ENCODE peak calls at places on chromosome 14, in four cellular contexts. One of them, this sample, is unnamed.

GRCh38 chr14:52366796-52367315 is 52.7 kb downstream of the PTGER2 start:
- DNase-seq in HepG2: no peak
- DNase-seq in GM12878: no peak
- DNase-seq in K562: no peak
- DNase-seq in this sample: no peak

GRCh38 chr14:89537911-89538310 is 120.9 kb upstream of the FOXN3 start:
- DNase-seq in HepG2: no peak
- DNase-seq in GM12878: no peak
- DNase-seq in K562: no peak
- DNase-seq in this sample: no peak

GRCh38 chr14:36524874-36525745 is 5.1 kb upstream of the NKX2-1 start:
- DNase-seq in HepG2: peak
- DNase-seq in GM12878: no peak
- DNase-seq in K562: peak
- DNase-seq in this sample: peak

GRCh38 chr14:45048385-45048784 is 35.5 kb upstream of the PRPF39 start:
- DNase-seq in HepG2: no peak
- DNase-seq in GM12878: no peak
- DNase-seq in K562: no peak
- DNase-seq in this sample: no peak

GRCh38 chr14:21352587-21352986 is 31.2 kb downstream of the SUPT16H start:
- DNase-seq in HepG2: no peak
- DNase-seq in GM12878: no peak
- DNase-seq in K562: no peak
- DNase-seq in this sample: no peak

GRCh38 chr14:57575482-57575881 is 81.8 kb upstream of the CCDC198 start:
- DNase-seq in HepG2: no peak
- DNase-seq in GM12878: no peak
- DNase-seq in K562: no peak
- DNase-seq in this sample: no peak

GRCh38 chr14:65482769-65483438 is 70.4 kb downstream of the FUT8 start:
- DNase-seq in HepG2: no peak
- DNase-seq in GM12878: no peak
- DNase-seq in K562: no peak
- DNase-seq in this sample: no peak

GRCh38 chr14:53517276-53517960 is 364.3 kb upstream of the DDHD1 start:
- DNase-seq in HepG2: no peak
- DNase-seq in GM12878: no peak
- DNase-seq in K562: no peak
- DNase-seq in this sample: no peak

GRCh38 chr14:106185837-106186233 is 659.5 kb downstream of the TMEM121 start:
- DNase-seq in HepG2: no peak
- DNase-seq in GM12878: no peak
- DNase-seq in K562: no peak
- DNase-seq in this sample: no peak

GRCh38 chr14:76904100-76904739 is 78.0 kb downstream of the LRRC74A start:
- DNase-seq in HepG2: no peak
- DNase-seq in GM12878: no peak
- DNase-seq in K562: no peak
- DNase-seq in this sample: peak

GRCh38 chr14:22418631-22419030 is 170.4 kb downstream of the DAD1 start:
- DNase-seq in HepG2: no peak
- DNase-seq in GM12878: peak
- DNase-seq in K562: no peak
- DNase-seq in this sample: peak

GRCh38 chr14:67411375-67411774 is 590 bp downstream of the PLEK2 start:
- DNase-seq in HepG2: no peak
- DNase-seq in GM12878: no peak
- DNase-seq in K562: no peak
- DNase-seq in this sample: no peak

GRCh38 chr14:67815573-67816235 is 686 bp downstream of the ZFYVE26 start:
- DNase-seq in HepG2: no peak
- DNase-seq in GM12878: no peak
- DNase-seq in K562: no peak
- DNase-seq in this sample: no peak

GRCh38 chr14:35374273-35374681 is 30.3 kb downstream of the NFKBIA start:
- DNase-seq in HepG2: peak
- DNase-seq in GM12878: no peak
- DNase-seq in K562: no peak
- DNase-seq in this sample: no peak

GRCh38 chr14:64807588-64807987 is 72.1 kb downstream of the SPTB start:
- DNase-seq in HepG2: no peak
- DNase-seq in GM12878: no peak
- DNase-seq in K562: no peak
- DNase-seq in this sample: no peak

GRCh38 chr14:76396714-76397187 is 20.8 kb downstream of the ESRRB start:
- DNase-seq in HepG2: peak
- DNase-seq in GM12878: no peak
- DNase-seq in K562: no peak
- DNase-seq in this sample: no peak

GRCh38 chr14:71885301-71885700 is 46.9 kb upstream of the RGS6 start:
- DNase-seq in HepG2: no peak
- DNase-seq in GM12878: no peak
- DNase-seq in K562: no peak
- DNase-seq in this sample: no peak

GRCh38 chr14:106318700-106319099 is 792.3 kb downstream of the TMEM121 start:
- DNase-seq in HepG2: no peak
- DNase-seq in GM12878: no peak
- DNase-seq in K562: peak
- DNase-seq in this sample: peak

GRCh38 chr14:84864582-84865271 is 665.2 kb upstream of the FLRT2 start:
- DNase-seq in HepG2: no peak
- DNase-seq in GM12878: no peak
- DNase-seq in K562: no peak
- DNase-seq in this sample: no peak
- TF ChIP-seq MXI1 in HepG2: no peak
- TF ChIP-seq MXI1 in GM12878: no peak
- TF ChIP-seq MXI1 in K562: no peak
- TF ChIP-seq MXI1 in this sample: no peak

GRCh38 chr14:69624131-69624530 is 12.7 kb downstream of the SUSD6 start:
- DNase-seq in HepG2: no peak
- DNase-seq in GM12878: no peak
- DNase-seq in K562: no peak
- DNase-seq in this sample: no peak

GRCh38 chr14:69620981-69621380 is 9.6 kb downstream of the SUSD6 start:
- DNase-seq in HepG2: no peak
- DNase-seq in GM12878: no peak
- DNase-seq in K562: no peak
- DNase-seq in this sample: no peak

GRCh38 chr14:69626132-69626500 is 14.7 kb downstream of the SUSD6 start:
- DNase-seq in HepG2: no peak
- DNase-seq in GM12878: no peak
- DNase-seq in K562: no peak
- DNase-seq in this sample: no peak

GRCh38 chr14:69629225-69630127 is 18.1 kb downstream of the SUSD6 start:
- DNase-seq in HepG2: no peak
- DNase-seq in GM12878: no peak
- DNase-seq in K562: no peak
- DNase-seq in this sample: no peak

GRCh38 chr14:69625299-69626131 is 14.1 kb downstream of the SUSD6 start:
- DNase-seq in HepG2: no peak
- DNase-seq in GM12878: peak
- DNase-seq in K562: no peak
- DNase-seq in this sample: no peak
- TF ChIP-seq GABPA in HepG2: no peak
- TF ChIP-seq GABPA in GM12878: peak
- TF ChIP-seq GABPA in K562: no peak
- TF ChIP-seq GABPA in this sample: no peak

GRCh38 chr14:103547455-103547940 is 15.0 kb downstream of the BAG5 start:
- DNase-seq in HepG2: no peak
- DNase-seq in GM12878: no peak
- DNase-seq in K562: no peak
- DNase-seq in this sample: peak

GRCh38 chr14:103546651-103547454 is 15.6 kb downstream of the BAG5 start:
- DNase-seq in HepG2: peak
- DNase-seq in GM12878: no peak
- DNase-seq in K562: peak
- DNase-seq in this sample: peak

GRCh38 chr14:103545219-103545914 is 16.4 kb downstream of the TRMT61A start:
- DNase-seq in HepG2: no peak
- DNase-seq in GM12878: no peak
- DNase-seq in K562: no peak
- DNase-seq in this sample: peak

GRCh38 chr14:103544627-103545218 is 15.7 kb downstream of the TRMT61A start:
- DNase-seq in HepG2: no peak
- DNase-seq in GM12878: no peak
- DNase-seq in K562: no peak
- DNase-seq in this sample: no peak

DNA sequence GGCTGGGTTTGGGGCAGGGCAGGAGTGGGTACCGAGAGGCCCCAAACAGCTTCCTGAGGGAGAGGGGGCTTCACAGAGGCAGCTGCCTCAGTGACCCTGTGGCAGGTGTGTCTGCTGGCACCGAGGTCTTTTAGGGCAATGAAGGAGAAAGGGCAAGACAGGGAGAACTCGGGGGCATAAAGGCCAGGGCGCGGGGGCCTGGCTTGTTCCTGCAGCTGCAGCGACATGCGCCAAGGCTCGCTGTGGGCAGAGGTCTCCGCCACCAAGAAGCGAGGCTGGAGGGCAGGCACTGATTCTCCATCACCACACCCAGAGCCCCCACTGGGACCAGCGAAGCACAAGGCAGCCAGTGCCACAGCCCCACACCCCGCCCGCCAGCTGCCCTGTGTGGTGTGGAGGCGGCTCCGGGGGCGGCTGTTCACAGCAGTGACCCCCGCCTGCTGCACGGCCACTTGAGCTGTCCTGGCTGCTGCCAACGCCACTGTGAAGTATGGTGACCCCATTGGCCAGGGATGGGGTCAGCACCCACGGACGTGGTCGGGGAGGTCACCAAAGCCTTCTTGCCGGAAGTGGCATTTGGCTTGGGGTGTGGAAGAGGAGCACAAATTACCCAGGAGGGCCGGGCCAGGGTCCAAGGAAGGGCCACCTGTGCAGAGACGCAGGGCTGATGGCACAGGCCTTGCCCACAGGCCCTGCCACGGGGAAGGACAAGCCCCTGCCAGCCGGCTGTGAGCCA is 16.4 kb downstream of the BAG5 start:
- DNase-seq in HepG2: no peak
- DNase-seq in GM12878: no peak
- DNase-seq in K562: no peak
- DNase-seq in this sample: peak
- TF ChIP-seq YY1 in HepG2: no peak
- TF ChIP-seq YY1 in GM12878: no peak
- TF ChIP-seq YY1 in K562: no peak
- TF ChIP-seq YY1 in this sample: no peak

GRCh38 chr14:104643306-104643705 is 38.7 kb upstream of the TMEM179 start:
- DNase-seq in HepG2: no peak
- DNase-seq in GM12878: no peak
- DNase-seq in K562: no peak
- DNase-seq in this sample: no peak
- TF ChIP-seq MXI1 in HepG2: no peak
- TF ChIP-seq MXI1 in GM12878: no peak
- TF ChIP-seq MXI1 in K562: no peak
- TF ChIP-seq MXI1 in this sample: no peak

GRCh38 chr14:61651355-61651754 is 44.0 kb upstream of the HIF1A start:
- DNase-seq in HepG2: no peak
- DNase-seq in GM12878: no peak
- DNase-seq in K562: no peak
- DNase-seq in this sample: no peak

GRCh38 chr14:61646366-61647101 is 48.8 kb upstream of the HIF1A start:
- DNase-seq in HepG2: no peak
- DNase-seq in GM12878: no peak
- DNase-seq in K562: no peak
- DNase-seq in this sample: no peak

GRCh38 chr14:61648377-61648776 is 46.9 kb upstream of the HIF1A start:
- DNase-seq in HepG2: no peak
- DNase-seq in GM12878: no peak
- DNase-seq in K562: no peak
- DNase-seq in this sample: no peak

GRCh38 chr14:61647704-61648103 is 47.6 kb upstream of the HIF1A start:
- DNase-seq in HepG2: no peak
- DNase-seq in GM12878: no peak
- DNase-seq in K562: no peak
- DNase-seq in this sample: no peak

GRCh38 chr14:61649283-61649682 is 46.0 kb upstream of the HIF1A start:
- DNase-seq in HepG2: no peak
- DNase-seq in GM12878: no peak
- DNase-seq in K562: no peak
- DNase-seq in this sample: no peak
- TF ChIP-seq GABPA in HepG2: no peak
- TF ChIP-seq GABPA in GM12878: no peak
- TF ChIP-seq GABPA in K562: no peak
- TF ChIP-seq GABPA in this sample: no peak

DNA sequence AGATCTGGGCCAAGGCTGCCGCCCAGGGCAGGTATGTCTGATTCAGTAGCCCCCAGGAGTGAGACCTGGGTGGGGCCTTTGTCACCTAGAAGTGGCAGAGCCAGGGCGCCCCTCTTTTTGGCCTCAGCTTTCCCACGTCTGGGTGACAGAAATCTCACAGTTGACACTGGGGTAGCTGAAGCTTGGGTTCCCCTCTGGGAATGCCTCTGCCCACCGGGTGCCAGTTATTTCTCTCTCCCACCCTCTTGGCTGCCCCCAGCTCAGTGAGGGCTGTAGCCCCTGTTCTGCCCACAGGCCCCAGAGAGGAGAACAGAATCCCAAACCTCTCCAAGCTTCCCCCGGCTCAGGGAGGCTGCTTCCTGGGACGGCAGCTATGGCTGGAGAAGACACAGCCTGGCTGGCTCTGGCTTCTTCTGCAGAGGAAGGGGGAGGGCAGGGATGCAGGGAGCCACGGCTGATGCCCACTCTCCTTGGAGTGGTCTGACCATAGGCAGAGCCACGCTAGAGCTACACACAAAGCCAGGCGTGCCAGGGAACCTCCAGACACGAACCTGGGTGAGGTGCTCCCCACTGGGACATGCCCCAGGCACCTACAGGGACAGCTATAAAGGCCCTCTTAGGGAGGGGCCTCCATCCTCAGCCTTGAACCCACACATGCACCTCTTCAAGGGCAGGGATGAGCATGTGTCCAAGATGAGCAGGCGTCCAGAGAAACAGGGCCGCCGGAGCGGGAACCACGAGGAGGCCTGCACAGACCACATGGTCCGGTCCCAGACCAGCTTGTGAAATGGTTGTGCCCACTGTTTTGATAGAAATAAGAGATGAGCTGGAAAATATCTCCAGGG is 51.7 kb downstream of the BEGAIN start:
- DNase-seq in HepG2: no peak
- DNase-seq in GM12878: no peak
- DNase-seq in K562: no peak
- DNase-seq in this sample: peak
- TF ChIP-seq YY1 in HepG2: no peak
- TF ChIP-seq YY1 in GM12878: no peak
- TF ChIP-seq YY1 in K562: no peak
- TF ChIP-seq YY1 in this sample: no peak

DNA sequence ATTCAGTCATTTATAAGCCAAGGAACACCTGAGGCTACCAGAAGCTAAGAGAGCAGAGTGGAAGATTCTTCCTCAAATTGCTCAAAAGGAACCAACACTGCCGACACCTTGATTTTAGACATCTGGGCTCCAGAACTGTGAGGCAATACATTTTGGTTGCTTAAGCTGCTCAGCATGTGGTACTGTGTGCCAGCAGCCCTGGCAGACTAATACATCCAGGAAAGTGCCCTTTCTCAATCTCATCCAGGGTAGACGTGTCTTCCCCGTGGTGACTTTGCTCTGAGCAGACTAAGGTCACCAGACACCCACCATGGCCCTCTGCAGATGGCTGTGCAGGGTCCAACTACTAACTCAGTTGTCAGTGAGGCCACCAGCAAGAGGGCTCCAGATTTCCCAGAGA is 122.8 kb downstream of the VRK1 start:
- DNase-seq in HepG2: no peak
- DNase-seq in GM12878: no peak
- DNase-seq in K562: no peak
- DNase-seq in this sample: no peak
- TF ChIP-seq MXI1 in HepG2: no peak
- TF ChIP-seq MXI1 in GM12878: no peak
- TF ChIP-seq MXI1 in K562: no peak
- TF ChIP-seq MXI1 in this sample: no peak

This sample was measured in SK-N-SH.